ENCODE peak calls at places on chromosomes 2 and 18, in five cellular contexts. R is heart left ventricle, S is cardiac muscle cell, X is osteoblast, H is left ventricle myocardium inferior. C is an unnamed sample. For H3K4me1, the result is how much of the 10 kb centered on the place peaks cover.

GRCh38 chr2:24403168-24403850 is 43.0 kb upstream of the ITSN2 start:
- DNase-seq in X (no peak), R (no peak), S (no peak), H (no peak), C (no peak)

GRCh38 chr18:43916984-43917383 is 639.7 kb upstream of the SYT4 start:
- DNase-seq in S (no peak), R (no peak), H (no peak), X (no peak), C (no peak)

GRCh38 chr2:85710687-85711577 is 16.8 kb downstream of the GNLY start:
- DNase-seq in H (peak), S (no peak), X (peak), R (peak), C (peak)

GRCh38 chr2:219628986-219629901 is 1.8 kb downstream of the SLC4A3 start:
- DNase-seq in H (no peak), S (no peak), X (peak), R (peak), C (no peak)

GRCh38 chr2:38619458-38620164 is 16.9 kb upstream of the HNRNPLL start:
- DNase-seq in S (no peak), X (no peak), H (no peak), R (no peak), C (no peak)

GRCh38 chr2:3670941-3671340 is 12.9 kb downstream of the ALLC start:
- DNase-seq in H (no peak), R (no peak), S (no peak), X (no peak), C (no peak)

GRCh38 chr2:176488446-176488845 is 219.2 kb downstream of the MTX2 start:
- DNase-seq in H (no peak), R (no peak), S (no peak), X (peak), C (no peak)

GRCh38 chr2:56132138-56132537 is 51.7 kb upstream of the CCDC85A start:
- DNase-seq in X (peak), S (peak), R (no peak), H (no peak), C (no peak)

GRCh38 chr18:76408480-76409067 is 86.5 kb downstream of the ZNF516 start:
- DNase-seq in X (no peak), R (no peak), S (no peak), H (no peak), C (no peak)

GRCh38 chr18:25298853-25299274 is 53.1 kb downstream of the ZNF521 start:
- DNase-seq in X (peak), R (peak), S (no peak), H (peak), C (peak)

GRCh38 chr18:73739098-73739497 is 408.5 kb downstream of the FBXO15 start:
- DNase-seq in X (no peak), S (no peak), H (no peak), R (no peak), C (no peak)

GRCh38 chr2:139835101-139835500 is 1054.9 kb upstream of the NXPH2 start:
- DNase-seq in S (no peak), H (no peak), X (no peak), R (no peak), C (no peak)

GRCh38 chr2:229715895-229716507 is 1.6 kb upstream of the DNER start:
- DNase-seq in H (no peak), X (no peak), S (peak), R (no peak), C (no peak)

GRCh38 chr2:219460424-219460926 is 25.8 kb downstream of the SPEG start:
- DNase-seq in R (peak), X (peak), H (peak), S (peak), C (peak)

GRCh38 chr18:48941672-48942071 is 9.1 kb downstream of the SMAD7 start:
- DNase-seq in H (no peak), X (peak), R (peak), S (no peak), C (no peak)

GRCh38 chr2:234411793-234412192 is 85.1 kb downstream of the ARL4C start:
- DNase-seq in H (no peak), S (no peak), X (no peak), R (no peak), C (no peak)

GRCh38 chr18:57942090-57942489 is 101.9 kb upstream of the NEDD4L start:
- DNase-seq in H (no peak), S (no peak), X (no peak), R (no peak), C (no peak)

GRCh38 chr2:83186050-83186790 is 1272.9 kb downstream of the SUCLG1 start:
- DNase-seq in R (no peak), S (no peak), H (no peak), X (no peak), C (no peak)

GRCh38 chr18:54776282-54776977 is 51.8 kb upstream of the RAB27B start:
- DNase-seq in S (no peak), X (peak), H (no peak), R (no peak), C (no peak)

GRCh38 chr18:29184654-29185053 is 1007.7 kb upstream of the CDH2 start:
- DNase-seq in S (no peak), X (no peak), H (no peak), R (no peak), C (no peak)

GRCh38 chr18:49052891-49053644 is 102.3 kb upstream of the SMAD7 start:
- DNase-seq in S (no peak), R (no peak), X (peak), H (no peak), C (no peak)

GRCh38 chr2:187365315-187365714 is 82.7 kb downstream of the CALCRL start:
- DNase-seq in R (no peak), S (no peak), X (no peak), H (no peak), C (no peak)

GRCh38 chr2:17636989-17637906 is 96.8 kb downstream of the VSNL1 start:
- DNase-seq in H (no peak), X (no peak), R (no peak), S (peak), C (no peak)

GRCh38 chr2:31235504-31235902 is 1.6 kb downstream of the EHD3 start:
- DNase-seq in H (no peak), R (no peak), X (peak), S (no peak), C (no peak)

GRCh38 chr18:25335062-25335461 is 16.9 kb downstream of the ZNF521 start:
- DNase-seq in S (no peak), H (no peak), X (no peak), R (no peak), C (no peak)

GRCh38 chr2:32688511-32688910 is 60.7 kb downstream of the TTC27 start:
- DNase-seq in R (no peak), H (no peak), X (no peak), S (no peak), C (no peak)

GRCh38 chr2:201618744-201619654 is 24.3 kb downstream of the TMEM237 start:
- DNase-seq in S (no peak), X (peak), H (peak), R (peak), C (peak)

GRCh38 chr2:138827426-138828054 is 47.4 kb upstream of the NXPH2 start:
- DNase-seq in H (no peak), X (no peak), R (no peak), S (peak), C (no peak)

GRCh38 chr2:133287709-133288108 is 280.6 kb downstream of the NCKAP5 start:
- DNase-seq in X (no peak), S (no peak), R (no peak), H (no peak), C (no peak)

GRCh38 chr18:77099501-77100370 is 32.8 kb downstream of the MBP start:
- DNase-seq in X (no peak), R (no peak), S (no peak), H (no peak), C (no peak)

GRCh38 chr2:43241558-43241957 is 15.2 kb upstream of the ZFP36L2 start:
- DNase-seq in X (no peak), H (no peak), R (no peak), S (no peak), C (no peak)

GRCh38 chr2:25558262-25558661 is 115.1 kb downstream of the DTNB start:
- DNase-seq in R (no peak), X (no peak), H (no peak), S (no peak), C (no peak)

GRCh38 chr18:35172009-35172408 is 68.8 kb upstream of the ZNF397 start:
- DNase-seq in X (no peak), R (no peak), H (no peak), S (no peak), C (no peak)

GRCh38 chr2:25274868-25275574 is 66.7 kb downstream of the DNMT3A start:
- DNase-seq in R (peak), X (peak), S (no peak), H (peak), C (peak)

GRCh38 chr2:20650412-20650879 is 452 bp downstream of the HS1BP3 start:
- DNase-seq in H (no peak), S (no peak), X (peak), R (no peak), C (no peak)

GRCh38 chr2:15827001-15827400 is 113.3 kb upstream of the MYCN start:
- DNase-seq in S (no peak), H (no peak), R (no peak), X (no peak), C (no peak)

GRCh38 chr18:23038712-23039111 is 96.6 kb upstream of the CABLES1 start:
- DNase-seq in R (no peak), H (no peak), X (no peak), S (no peak), C (no peak)

GRCh38 chr2:196036442-196036841 is 32.2 kb downstream of the DNAH7 start:
- DNase-seq in X (no peak), S (no peak), H (no peak), R (no peak), C (no peak)

DNA sequence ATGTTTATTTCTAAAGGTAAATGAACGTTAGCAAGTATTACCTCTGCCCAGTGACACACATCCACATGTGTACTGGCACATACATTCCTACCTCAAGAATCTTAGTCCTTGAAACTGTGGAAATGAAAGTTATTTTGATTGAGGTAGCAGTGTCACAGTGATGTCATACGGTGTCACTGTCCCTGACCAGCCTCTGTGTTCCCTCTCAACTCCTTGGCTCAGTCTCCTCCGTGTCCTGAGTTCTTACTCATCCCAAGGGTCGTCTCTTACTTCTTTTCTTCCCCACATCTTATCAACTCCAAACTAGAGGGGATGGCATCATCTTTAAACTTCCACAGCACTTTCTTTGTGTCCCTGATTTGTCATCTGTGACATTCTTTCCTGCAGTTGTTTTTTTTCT is 3.3 kb downstream of the NCK2 start:
- DNase-seq in S (no peak), X (no peak), H (no peak), R (no peak), C (no peak)
- H3K4me1 ChIP-seq in S (under half), X (under half), H (half or more), R (half or more), C (half or more)

GRCh38 chr2:188515918-188516317 is 224.2 kb downstream of the GULP1 start:
- DNase-seq in S (no peak), R (no peak), H (no peak), X (no peak), C (no peak)

GRCh38 chr2:188506843-188507242 is 215.2 kb downstream of the GULP1 start:
- DNase-seq in X (no peak), R (no peak), H (no peak), S (peak), C (no peak)

GRCh38 chr2:188511346-188511745 is 219.7 kb downstream of the GULP1 start:
- DNase-seq in S (no peak), H (no peak), X (no peak), R (no peak), C (no peak)

GRCh38 chr2:188517549-188518255 is 226.0 kb downstream of the GULP1 start:
- DNase-seq in R (no peak), X (no peak), H (no peak), S (peak), C (no peak)

GRCh38 chr2:188512456-188512855 is 220.8 kb downstream of the GULP1 start:
- DNase-seq in R (no peak), S (peak), X (no peak), H (no peak), C (no peak)
- H3K4me3 ChIP-seq in R (no peak), S (no peak), X (no peak), H (no peak), C (no peak)

GRCh38 chr18:79584491-79585394 is 94.9 kb upstream of the CTDP1 start:
- DNase-seq in R (peak), X (peak), S (no peak), H (peak), C (no peak)
- H3K4me1 ChIP-seq in R (under half), X (under half), S (under half), H (under half), C (under half)

GRCh38 chr2:215664847-215665525 is 229.1 kb upstream of the FN1 start:
- DNase-seq in R (no peak), H (no peak), S (no peak), X (peak), C (no peak)
- H3K4me3 ChIP-seq in R (no peak), H (no peak), S (no peak), X (no peak), C (no peak)

DNA sequence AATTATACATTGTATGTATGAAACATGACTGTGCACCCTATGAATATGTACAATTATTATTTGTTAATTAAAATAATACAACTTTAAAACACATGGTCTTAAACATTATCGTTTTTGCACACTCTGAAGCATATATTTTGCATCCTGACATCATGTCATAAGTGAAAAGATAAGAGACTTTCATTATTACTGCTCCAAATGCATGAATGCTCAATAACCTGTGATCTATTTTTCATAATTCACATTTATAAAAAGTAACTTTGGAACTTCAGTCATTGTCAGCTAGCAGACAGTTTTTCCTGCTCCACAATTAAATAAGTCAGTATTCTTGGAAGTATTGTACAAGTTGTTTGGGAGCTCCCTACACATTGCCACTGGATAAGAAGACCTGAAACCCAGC is 1.3 kb upstream of the ITPRIPL1 start:
- DNase-seq in H (no peak), X (no peak), S (no peak), R (no peak), C (no peak)
- H3K4me1 ChIP-seq in H (under half), X (under half), S (under half), R (under half), C (half or more)

DNA sequence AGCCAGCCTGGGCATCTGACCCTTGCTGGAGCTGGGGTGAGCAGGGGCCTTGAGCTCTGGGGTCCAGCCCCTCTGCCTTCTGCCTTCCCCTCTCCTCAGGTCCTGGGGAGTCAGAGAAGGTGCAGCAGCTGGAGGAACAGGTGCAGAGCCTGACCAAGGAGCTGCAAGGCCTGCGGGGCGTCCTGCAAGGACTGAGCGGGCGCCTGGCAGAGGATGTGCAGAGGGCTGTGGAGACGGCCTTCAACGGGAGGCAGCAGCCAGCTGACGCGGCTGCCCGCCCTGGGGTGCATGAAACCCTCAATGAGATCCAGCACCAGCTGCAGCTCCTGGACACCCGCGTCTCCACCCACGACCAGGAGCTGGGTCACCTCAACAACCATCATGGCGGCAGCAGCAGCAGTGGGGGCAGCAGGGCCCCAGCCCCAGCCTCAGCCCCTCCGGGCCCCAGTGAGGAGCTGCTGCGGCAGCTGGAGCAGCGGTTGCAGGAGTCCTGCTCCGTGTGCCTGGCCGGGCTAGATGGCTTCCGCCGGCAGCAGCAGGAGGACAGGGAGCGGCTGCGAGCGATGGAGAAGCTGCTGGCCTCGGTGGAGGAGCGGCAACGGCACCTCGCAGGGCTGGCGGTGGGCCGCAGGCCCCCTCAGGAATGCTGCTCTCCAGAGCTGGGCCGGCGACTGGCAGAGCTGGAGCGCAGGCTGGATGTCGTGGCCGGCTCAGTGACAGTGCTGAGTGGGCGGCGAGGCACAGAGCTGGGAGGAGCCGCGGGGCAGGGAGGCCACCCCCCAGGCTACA is 3.8 kb downstream of the EMILIN1 start:
- DNase-seq in S (no peak), R (no peak), X (peak), H (no peak), C (no peak)
- H3K4me3 ChIP-seq in S (no peak), R (no peak), X (no peak), H (peak), C (no peak)

GRCh38 chr2:111665011-111665410 is 219.0 kb downstream of the ANAPC1 start:
- DNase-seq in H (no peak), X (no peak), R (no peak), S (no peak), C (no peak)
- H3K4me1 ChIP-seq in H (under half), X (under half), R (under half), S (under half), C (under half)

C was measured in heart right ventricle.